ENCODE peak calls at places on chromosomes 2 and 18, in ten cellular contexts. I is body of pancreas; C is stimulated activated CD8-positive, alpha-beta memory T cell treated with anti-CD3 and anti-CD28 coated beads, Interleukin-7, amount 100 ng/mL, for 1 hour; G is choroid plexus epithelial cell; N is activated CD8-positive, alpha-beta T cell treated with anti-CD3 and anti-CD28 coated beads, Interleukin-2, amount 10 ng/mL, durations not matched to agents 7 days and 5 days; H is tibial nerve; S is dermis microvascular lymphatic vessel endothelial cell; Q is left ventricle myocardium inferior; M is skeletal muscle cell; J is NCI-H2029 treated with DMSO at 0.1 percent for 48 hours. W is an unnamed sample.

GRCh38 chr18:58669731-58670379 is 1.4 kb upstream of the MALT1 start:
- DNase-seq in I (no peak), N (no peak), M (no peak), C (no peak), Q (no peak), S (peak; percentile 39), J (peak; percentile 94), G (peak; percentile 30), H (no peak), W (no peak)

GRCh38 chr18:21996261-21996892 is 173.0 kb upstream of the GATA6 start:
- DNase-seq in H (no peak), S (no peak), J (no peak), M (no peak), C (no peak), I (peak; percentile 60), G (no peak), Q (no peak), N (no peak), W (no peak)

GRCh38 chr2:136238214-136238551 is 120.2 kb upstream of the CXCR4 start:
- DNase-seq in J (no peak), I (no peak), M (no peak), G (peak; percentile 30), H (no peak), C (no peak), N (no peak), S (no peak), Q (no peak), W (no peak)

GRCh38 chr2:44135771-44136170 is 32.9 kb upstream of the PPM1B start:
- DNase-seq in C (no peak), Q (no peak), M (no peak), J (no peak), S (no peak), I (no peak), H (no peak), N (no peak), G (peak; percentile 19), W (no peak)

GRCh38 chr2:172516299-172516698 is 39.6 kb upstream of the PDK1 start:
- DNase-seq in H (no peak), N (no peak), C (no peak), Q (no peak), S (no peak), J (no peak), M (peak; percentile 67), I (no peak), G (peak; percentile 61), W (no peak)

GRCh38 chr2:156883828-156884615 is 373.5 kb upstream of the GALNT5 start:
- DNase-seq in S (no peak), M (peak; percentile 27), C (no peak), I (no peak), J (no peak), N (no peak), Q (no peak), G (peak; percentile 16), H (no peak), W (no peak)

GRCh38 chr2:196601430-196602306 is 37.8 kb upstream of the CCDC150 start:
- DNase-seq in S (peak; percentile 99), H (no peak), C (no peak), J (no peak), G (peak; percentile 94), Q (peak; percentile 55), N (no peak), M (peak; percentile 91), I (no peak), W (no peak)

GRCh38 chr2:236908456-236909388 is 177.0 kb upstream of the COPS8 start:
- DNase-seq in N (peak; percentile 7), I (no peak), J (no peak), H (no peak), M (no peak), S (no peak), Q (no peak), G (no peak), C (no peak), W (no peak)

GRCh38 chr18:29184654-29185053 is 1007.7 kb upstream of the CDH2 start:
- DNase-seq in I (no peak), N (no peak), Q (no peak), G (peak; percentile 48), J (no peak), M (no peak), S (no peak), H (no peak), C (no peak), W (no peak)

GRCh38 chr18:49899647-49900330 is 86.5 kb upstream of the ACAA2 start:
- DNase-seq in M (no peak), J (peak; percentile 87), S (no peak), N (no peak), I (peak; percentile 84), H (no peak), Q (no peak), C (no peak), G (no peak), W (no peak)

GRCh38 chr18:48975817-48976649 is 25.3 kb upstream of the SMAD7 start:
- DNase-seq in G (peak; percentile 38), N (peak; percentile 42), J (no peak), I (peak; percentile 84), S (peak; percentile 53), H (no peak), C (peak; percentile 14), M (no peak), Q (peak; percentile 48), W (no peak)

GRCh38 chr2:181594322-181594721 is 62.6 kb downstream of the CERKL start:
- DNase-seq in N (no peak), J (no peak), C (no peak), I (no peak), G (no peak), S (no peak), H (no peak), Q (no peak), M (no peak), W (no peak)

GRCh38 chr2:204846471-204846870 is 301.2 kb downstream of the PARD3B start:
- DNase-seq in Q (no peak), I (no peak), H (no peak), J (no peak), N (no peak), M (no peak), G (no peak), S (no peak), C (no peak), W (no peak)

GRCh38 chr18:34222396-34223163 is 2.1 kb downstream of the NOL4 start:
- DNase-seq in M (no peak), Q (peak; percentile 16), G (peak; percentile 1), C (no peak), H (no peak), N (no peak), J (peak; percentile 57), I (peak; percentile 26), S (peak; percentile 17), W (no peak)

GRCh38 chr2:42169100-42169868 is at the start of gene EML4:
- DNase-seq in Q (peak; percentile 90), N (peak; percentile 91), G (peak; percentile 95), S (peak; percentile 87), M (peak; percentile 71), C (peak; percentile 87), H (peak; percentile 89), I (peak; percentile 97), J (peak; percentile 27), W (peak; percentile 87)

GRCh38 chr2:235573331-235574221 is 79.7 kb downstream of the AGAP1 start:
- DNase-seq in C (no peak), Q (peak; percentile 72), I (peak; percentile 59), S (peak; percentile 38), N (no peak), H (no peak), M (no peak), G (no peak), J (peak; percentile 16), W (no peak)

GRCh38 chr2:97797355-97797754 is 84.0 kb downstream of the ZAP70 start:
- DNase-seq in H (no peak), I (no peak), N (no peak), G (no peak), C (no peak), Q (no peak), M (no peak), J (no peak), S (no peak), W (no peak)

GRCh38 chr2:144084114-144084661 is 435.7 kb downstream of the ZEB2 start:
- DNase-seq in G (peak; percentile 85), Q (no peak), S (peak; percentile 4), I (no peak), N (no peak), H (no peak), J (no peak), C (no peak), M (peak; percentile 43), W (no peak)

GRCh38 chr2:192327576-192327975 is 132.8 kb upstream of the TMEFF2 start:
- DNase-seq in S (no peak), C (no peak), M (no peak), H (no peak), Q (no peak), G (no peak), N (no peak), I (no peak), J (no peak), W (no peak)

GRCh38 chr18:74596959-74597661 is 560 bp upstream of the ZNF407 start:
- DNase-seq in I (peak; percentile 77), N (peak; percentile 75), M (peak; percentile 31), C (peak; percentile 45), Q (peak; percentile 76), G (peak; percentile 75), J (peak; percentile 4), H (peak; percentile 46), S (peak; percentile 75), W (peak; percentile 52)

GRCh38 chr18:76451475-76452331 is 43.3 kb downstream of the ZNF516 start:
- DNase-seq in Q (no peak), C (no peak), I (no peak), M (no peak), G (no peak), N (no peak), S (peak; percentile 19), J (peak; percentile 20), H (no peak), W (no peak)

GRCh38 chr2:14614011-14614410 is 18.5 kb upstream of the LRATD1 start:
- DNase-seq in H (no peak), M (no peak), I (no peak), Q (no peak), N (no peak), J (no peak), C (no peak), S (no peak), G (no peak), W (no peak)

GRCh38 chr2:176907341-176907740 is 305.3 kb upstream of the HNRNPA3 start:
- DNase-seq in C (no peak), I (no peak), S (no peak), H (no peak), Q (no peak), M (no peak), J (no peak), G (no peak), N (no peak), W (no peak)

GRCh38 chr2:113826346-113827285 is 63.3 kb upstream of the ACTR3 start:
- DNase-seq in J (no peak), M (no peak), H (no peak), N (no peak), S (no peak), I (no peak), G (peak; percentile 27), C (no peak), Q (no peak), W (no peak)

GRCh38 chr2:239008004-239008403 is 160.1 kb downstream of the TWIST2 start:
- DNase-seq in I (no peak), S (no peak), N (no peak), Q (no peak), H (peak; percentile 3), C (no peak), G (no peak), M (no peak), J (no peak), W (no peak)

W was measured in effector CD8-positive, alpha-beta T cell.